ENCODE peak calls at places on chromosomes 7 and 10, in five cellular contexts. One of them, this sample, is unnamed.

GRCh38 chr10:69483988-69484387 is 32.7 kb downstream of the TSPAN15 start:
- DNase-seq in posterior cingulate gyrus: no peak
- DNase-seq in SIG-M5: no peak
- DNase-seq in NCI-H1417: no peak
- DNase-seq in NCI-H2081: no peak
- DNase-seq in this sample: no peak

GRCh38 chr7:6496842-6497636 is 49.3 kb upstream of the DAGLB start:
- DNase-seq in posterior cingulate gyrus: no peak
- DNase-seq in SIG-M5: no peak
- DNase-seq in NCI-H1417: no peak
- DNase-seq in NCI-H2081: no peak
- DNase-seq in this sample: no peak

GRCh38 chr7:2821161-2821841 is 22.8 kb downstream of the GNA12 start:
- DNase-seq in posterior cingulate gyrus: no peak
- DNase-seq in SIG-M5: no peak
- DNase-seq in NCI-H1417: peak; percentile 80
- DNase-seq in NCI-H2081: peak; percentile 68
- DNase-seq in this sample: no peak

GRCh38 chr7:7970113-7970619 is 1.6 kb downstream of the GLCCI1 start:
- DNase-seq in posterior cingulate gyrus: no peak
- DNase-seq in SIG-M5: no peak
- DNase-seq in NCI-H1417: peak; percentile 84
- DNase-seq in NCI-H2081: peak; percentile 16
- DNase-seq in this sample: no peak

GRCh38 chr7:6178273-6179029 is 94.0 kb downstream of the CYTH3 start:
- DNase-seq in posterior cingulate gyrus: no peak
- DNase-seq in SIG-M5: no peak
- DNase-seq in NCI-H1417: no peak
- DNase-seq in NCI-H2081: no peak
- DNase-seq in this sample: no peak

GRCh38 chr7:12839508-12840153 is 152.2 kb downstream of the ARL4A start:
- DNase-seq in posterior cingulate gyrus: no peak
- DNase-seq in SIG-M5: no peak
- DNase-seq in NCI-H1417: peak; percentile 65
- DNase-seq in NCI-H2081: no peak
- DNase-seq in this sample: no peak

GRCh38 chr10:13734151-13734550 is 147.4 kb downstream of the PRPF18 start:
- DNase-seq in posterior cingulate gyrus: no peak
- DNase-seq in SIG-M5: no peak
- DNase-seq in NCI-H1417: no peak
- DNase-seq in NCI-H2081: no peak
- DNase-seq in this sample: no peak

GRCh38 chr7:106346678-106347217 is 62.0 kb upstream of the NAMPT start:
- DNase-seq in posterior cingulate gyrus: no peak
- DNase-seq in SIG-M5: peak; percentile 85
- DNase-seq in NCI-H1417: no peak
- DNase-seq in NCI-H2081: no peak
- DNase-seq in this sample: peak; percentile 79

GRCh38 chr7:133310232-133310852 is 57.5 kb downstream of the EXOC4 start:
- DNase-seq in posterior cingulate gyrus: no peak
- DNase-seq in SIG-M5: no peak
- DNase-seq in NCI-H1417: peak; percentile 80
- DNase-seq in NCI-H2081: peak; percentile 82
- DNase-seq in this sample: no peak

GRCh38 chr10:7866191-7866590 is 47.9 kb downstream of the TAF3 start:
- DNase-seq in posterior cingulate gyrus: no peak
- DNase-seq in SIG-M5: no peak
- DNase-seq in NCI-H1417: no peak
- DNase-seq in NCI-H2081: no peak
- DNase-seq in this sample: no peak

GRCh38 chr10:62437696-62438095 is 63.5 kb downstream of the ZNF365 start:
- DNase-seq in posterior cingulate gyrus: no peak
- DNase-seq in SIG-M5: no peak
- DNase-seq in NCI-H1417: peak; percentile 40
- DNase-seq in NCI-H2081: peak; percentile 48
- DNase-seq in this sample: peak; percentile 66

GRCh38 chr7:98852826-98853225 is 17.0 kb downstream of the TMEM130 start:
- DNase-seq in posterior cingulate gyrus: no peak
- DNase-seq in SIG-M5: no peak
- DNase-seq in NCI-H1417: no peak
- DNase-seq in NCI-H2081: no peak
- DNase-seq in this sample: no peak

GRCh38 chr10:112650588-112651030 is 203.6 kb downstream of the VTI1A start:
- DNase-seq in posterior cingulate gyrus: no peak
- DNase-seq in SIG-M5: no peak
- DNase-seq in NCI-H1417: no peak
- DNase-seq in NCI-H2081: no peak
- DNase-seq in this sample: no peak

GRCh38 chr10:101224910-101225823 is 4.1 kb downstream of the LBX1 start:
- DNase-seq in posterior cingulate gyrus: no peak
- DNase-seq in SIG-M5: no peak
- DNase-seq in NCI-H1417: peak; percentile 36
- DNase-seq in NCI-H2081: no peak
- DNase-seq in this sample: no peak